ENCODE peak calls at places on chromosome 22, in six cellular contexts. One of them, this sample, is unnamed.

GRCh38 chr22:17884951-17885350 is 110.7 kb upstream of the BID start:
- DNase-seq in tibial nerve: no peak
- DNase-seq in body of pancreas: no peak
- DNase-seq in right lobe of liver: no peak
- DNase-seq in lower leg skin: no peak
- DNase-seq in endothelial cell of umbilical vein: no peak
- DNase-seq in this sample: no peak

GRCh38 chr22:44488354-44488753 is 9.7 kb downstream of the RTL6 start:
- DNase-seq in tibial nerve: no peak
- DNase-seq in endothelial cell of umbilical vein: no peak
- DNase-seq in lower leg skin: no peak
- DNase-seq in right lobe of liver: no peak
- DNase-seq in body of pancreas: no peak
- DNase-seq in this sample: no peak

GRCh38 chr22:27866136-27867091 is 52.6 kb downstream of the PITPNB start:
- DNase-seq in right lobe of liver: no peak
- DNase-seq in lower leg skin: peak; percentile 67
- DNase-seq in body of pancreas: no peak
- DNase-seq in endothelial cell of umbilical vein: peak; percentile 33
- DNase-seq in tibial nerve: peak; percentile 69
- DNase-seq in this sample: no peak

GRCh38 chr22:29030618-29031235 is 30.9 kb downstream of the C22orf31 start:
- DNase-seq in right lobe of liver: peak; percentile 91
- DNase-seq in endothelial cell of umbilical vein: peak; percentile 82
- DNase-seq in body of pancreas: peak; percentile 92
- DNase-seq in tibial nerve: peak; percentile 74
- DNase-seq in lower leg skin: no peak
- DNase-seq in this sample: peak; percentile 38

GRCh38 chr22:44392446-44392921 is 79.7 kb upstream of the SHISAL1 start:
- DNase-seq in right lobe of liver: peak; percentile 23
- DNase-seq in endothelial cell of umbilical vein: no peak
- DNase-seq in lower leg skin: no peak
- DNase-seq in tibial nerve: no peak
- DNase-seq in body of pancreas: no peak
- DNase-seq in this sample: no peak

GRCh38 chr22:31933406-31933805 is 10.9 kb upstream of the YWHAH start:
- DNase-seq in tibial nerve: no peak
- DNase-seq in right lobe of liver: peak; percentile 14
- DNase-seq in endothelial cell of umbilical vein: no peak
- DNase-seq in body of pancreas: no peak
- DNase-seq in lower leg skin: no peak
- DNase-seq in this sample: no peak

GRCh38 chr22:46473021-46473779 is 64.2 kb downstream of the CELSR1 start:
- DNase-seq in right lobe of liver: no peak
- DNase-seq in endothelial cell of umbilical vein: no peak
- DNase-seq in tibial nerve: no peak
- DNase-seq in lower leg skin: no peak
- DNase-seq in body of pancreas: no peak
- DNase-seq in this sample: no peak

GRCh38 chr22:20272700-20273099 is 4.6 kb upstream of the RTN4R start:
- DNase-seq in endothelial cell of umbilical vein: no peak
- DNase-seq in lower leg skin: no peak
- DNase-seq in right lobe of liver: no peak
- DNase-seq in tibial nerve: no peak
- DNase-seq in body of pancreas: no peak
- DNase-seq in this sample: no peak

GRCh38 chr22:46897246-46897623 is 134.8 kb downstream of the TBC1D22A start:
- DNase-seq in body of pancreas: no peak
- DNase-seq in lower leg skin: no peak
- DNase-seq in endothelial cell of umbilical vein: no peak
- DNase-seq in right lobe of liver: no peak
- DNase-seq in tibial nerve: no peak
- DNase-seq in this sample: peak; percentile 45

GRCh38 chr22:28410050-28410816 is 269.4 kb downstream of the TTC28 start:
- DNase-seq in lower leg skin: no peak
- DNase-seq in endothelial cell of umbilical vein: peak; percentile 40
- DNase-seq in right lobe of liver: no peak
- DNase-seq in body of pancreas: no peak
- DNase-seq in tibial nerve: no peak
- DNase-seq in this sample: no peak

GRCh38 chr22:28016781-28017557 is 97.9 kb upstream of the PITPNB start:
- DNase-seq in right lobe of liver: peak; percentile 48
- DNase-seq in tibial nerve: no peak
- DNase-seq in endothelial cell of umbilical vein: no peak
- DNase-seq in lower leg skin: no peak
- DNase-seq in body of pancreas: peak; percentile 5
- DNase-seq in this sample: no peak

GRCh38 chr22:45784357-45785277 is 113.0 kb downstream of the ATXN10 start:
- DNase-seq in endothelial cell of umbilical vein: no peak
- DNase-seq in right lobe of liver: no peak
- DNase-seq in lower leg skin: no peak
- DNase-seq in body of pancreas: no peak
- DNase-seq in tibial nerve: no peak
- DNase-seq in this sample: no peak

GRCh38 chr22:47565607-47566006 is 803.2 kb downstream of the TBC1D22A start:
- DNase-seq in lower leg skin: no peak
- DNase-seq in endothelial cell of umbilical vein: no peak
- DNase-seq in tibial nerve: no peak
- DNase-seq in right lobe of liver: no peak
- DNase-seq in body of pancreas: no peak
- DNase-seq in this sample: no peak

GRCh38 chr22:27617214-27617881 is 184.2 kb downstream of the MN1 start:
- DNase-seq in body of pancreas: no peak
- DNase-seq in lower leg skin: no peak
- DNase-seq in tibial nerve: no peak
- DNase-seq in right lobe of liver: no peak
- DNase-seq in endothelial cell of umbilical vein: peak; percentile 7
- DNase-seq in this sample: no peak

DNA sequence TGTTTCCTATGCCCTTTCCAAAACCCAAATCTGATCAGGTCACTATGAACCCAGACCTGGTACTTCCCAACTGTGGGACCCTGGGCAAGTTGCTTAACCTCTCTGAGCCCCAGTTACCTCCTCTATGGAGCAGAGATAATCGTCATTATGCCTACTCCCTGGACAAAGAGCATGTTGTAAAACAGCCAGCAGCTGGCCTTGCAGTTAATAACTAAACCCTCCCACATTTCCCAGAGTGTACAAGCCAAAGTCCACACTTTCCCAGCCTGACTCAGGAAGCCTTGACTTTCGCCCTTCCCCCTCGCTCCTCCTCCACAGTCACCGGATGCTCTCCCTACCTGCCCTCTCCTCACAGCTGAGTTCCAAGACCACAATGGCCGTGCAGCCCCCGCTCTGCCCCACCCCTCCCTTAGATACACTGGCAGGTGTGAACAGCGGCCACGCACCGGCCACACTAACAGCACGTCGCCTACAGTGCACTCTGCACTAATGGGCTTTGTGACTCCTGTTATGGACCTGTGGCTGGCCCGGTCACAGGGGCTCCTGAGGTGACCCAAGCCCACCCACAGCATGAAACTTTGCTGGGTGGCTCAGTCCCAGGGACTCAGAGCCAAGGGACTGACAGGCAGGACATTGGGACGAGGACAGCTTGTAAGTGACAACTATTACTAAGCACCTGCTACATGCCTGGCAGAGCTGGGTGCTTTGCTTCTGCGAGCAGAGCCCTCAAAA is 15.6 kb upstream of the MFNG start:
- DNase-seq in lower leg skin: no peak
- DNase-seq in tibial nerve: peak; percentile 43
- DNase-seq in body of pancreas: peak; percentile 93
- DNase-seq in endothelial cell of umbilical vein: peak; percentile 92
- DNase-seq in right lobe of liver: peak; percentile 90
- DNase-seq in this sample: no peak
- TF ChIP-seq POLR2A in lower leg skin: no peak
- TF ChIP-seq POLR2A in tibial nerve: no peak
- TF ChIP-seq POLR2A in body of pancreas: peak; percentile 63
- TF ChIP-seq POLR2A in endothelial cell of umbilical vein: peak; percentile 51
- TF ChIP-seq POLR2A in right lobe of liver: peak; percentile 63
- TF ChIP-seq POLR2A in this sample: no peak

DNA sequence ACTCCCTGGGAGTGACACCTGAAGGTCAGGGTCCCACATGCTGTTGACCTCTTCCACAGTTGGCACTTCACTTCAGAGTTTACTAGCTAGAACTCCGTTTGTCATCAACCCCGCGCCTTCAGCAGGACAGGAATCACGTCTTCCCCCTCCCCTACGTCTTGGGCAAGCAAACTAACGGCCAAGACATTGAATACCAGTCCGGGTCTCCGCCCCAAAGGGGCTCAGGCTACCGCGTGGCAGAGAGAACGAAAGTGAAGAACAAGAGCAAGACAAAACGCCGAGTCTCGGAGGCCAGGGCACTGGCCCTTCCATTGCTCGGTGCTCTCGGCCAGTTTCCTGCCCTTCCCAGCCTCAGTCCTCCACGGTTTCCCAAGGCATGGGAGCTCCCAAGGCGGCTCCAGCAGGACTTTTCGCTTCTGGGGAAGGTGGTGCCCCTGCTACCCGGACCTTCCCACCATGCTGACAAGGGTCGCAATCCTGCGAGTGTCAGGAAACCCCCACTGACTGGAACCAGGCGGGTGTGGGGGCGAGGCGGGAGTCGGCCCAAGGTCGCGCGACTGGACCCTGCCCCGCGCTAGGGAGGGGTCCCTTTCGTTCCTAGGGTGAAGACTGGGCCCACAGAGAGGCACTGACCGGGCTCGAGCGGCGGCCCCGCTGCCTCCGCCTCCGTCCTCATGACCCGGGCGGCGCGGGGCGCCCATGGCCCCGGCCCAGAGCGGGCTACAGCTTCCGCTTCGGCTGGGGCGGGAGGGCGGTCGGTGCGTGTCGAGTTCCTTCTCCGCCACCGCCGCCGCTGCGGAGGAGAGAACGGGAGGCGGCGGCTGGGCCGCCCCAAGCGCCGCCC is at the start of gene GUCD1:
- DNase-seq in body of pancreas: no peak
- DNase-seq in lower leg skin: peak; percentile 34
- DNase-seq in right lobe of liver: peak; percentile 66
- DNase-seq in tibial nerve: no peak
- DNase-seq in endothelial cell of umbilical vein: peak; percentile 53
- DNase-seq in this sample: peak; percentile 70
- TF ChIP-seq POLR2A in body of pancreas: peak; percentile 84
- TF ChIP-seq POLR2A in lower leg skin: no peak
- TF ChIP-seq POLR2A in right lobe of liver: peak; percentile 96
- TF ChIP-seq POLR2A in tibial nerve: peak; percentile 82
- TF ChIP-seq POLR2A in endothelial cell of umbilical vein: peak; percentile 69
- TF ChIP-seq POLR2A in this sample: peak; percentile 67

GRCh38 chr22:50476819-50477344 is 2.0 kb upstream of the SBF1 start:
- DNase-seq in tibial nerve: no peak
- DNase-seq in right lobe of liver: no peak
- DNase-seq in body of pancreas: no peak
- DNase-seq in endothelial cell of umbilical vein: no peak
- DNase-seq in lower leg skin: no peak
- DNase-seq in this sample: no peak

GRCh38 chr22:50475652-50476002 is 792 bp upstream of the SBF1 start:
- DNase-seq in lower leg skin: no peak
- DNase-seq in tibial nerve: no peak
- DNase-seq in right lobe of liver: no peak
- DNase-seq in body of pancreas: no peak
- DNase-seq in endothelial cell of umbilical vein: no peak
- DNase-seq in this sample: no peak

GRCh38 chr22:50473088-50473487 is 1.7 kb downstream of the SBF1 start:
- DNase-seq in body of pancreas: no peak
- DNase-seq in right lobe of liver: no peak
- DNase-seq in tibial nerve: no peak
- DNase-seq in lower leg skin: no peak
- DNase-seq in endothelial cell of umbilical vein: no peak
- DNase-seq in this sample: peak; percentile 58

GRCh38 chr22:50473855-50474671 is 772 bp downstream of the SBF1 start:
- DNase-seq in lower leg skin: no peak
- DNase-seq in endothelial cell of umbilical vein: peak; percentile 47
- DNase-seq in body of pancreas: peak; percentile 54
- DNase-seq in tibial nerve: no peak
- DNase-seq in right lobe of liver: no peak
- DNase-seq in this sample: peak; percentile 42

DNA sequence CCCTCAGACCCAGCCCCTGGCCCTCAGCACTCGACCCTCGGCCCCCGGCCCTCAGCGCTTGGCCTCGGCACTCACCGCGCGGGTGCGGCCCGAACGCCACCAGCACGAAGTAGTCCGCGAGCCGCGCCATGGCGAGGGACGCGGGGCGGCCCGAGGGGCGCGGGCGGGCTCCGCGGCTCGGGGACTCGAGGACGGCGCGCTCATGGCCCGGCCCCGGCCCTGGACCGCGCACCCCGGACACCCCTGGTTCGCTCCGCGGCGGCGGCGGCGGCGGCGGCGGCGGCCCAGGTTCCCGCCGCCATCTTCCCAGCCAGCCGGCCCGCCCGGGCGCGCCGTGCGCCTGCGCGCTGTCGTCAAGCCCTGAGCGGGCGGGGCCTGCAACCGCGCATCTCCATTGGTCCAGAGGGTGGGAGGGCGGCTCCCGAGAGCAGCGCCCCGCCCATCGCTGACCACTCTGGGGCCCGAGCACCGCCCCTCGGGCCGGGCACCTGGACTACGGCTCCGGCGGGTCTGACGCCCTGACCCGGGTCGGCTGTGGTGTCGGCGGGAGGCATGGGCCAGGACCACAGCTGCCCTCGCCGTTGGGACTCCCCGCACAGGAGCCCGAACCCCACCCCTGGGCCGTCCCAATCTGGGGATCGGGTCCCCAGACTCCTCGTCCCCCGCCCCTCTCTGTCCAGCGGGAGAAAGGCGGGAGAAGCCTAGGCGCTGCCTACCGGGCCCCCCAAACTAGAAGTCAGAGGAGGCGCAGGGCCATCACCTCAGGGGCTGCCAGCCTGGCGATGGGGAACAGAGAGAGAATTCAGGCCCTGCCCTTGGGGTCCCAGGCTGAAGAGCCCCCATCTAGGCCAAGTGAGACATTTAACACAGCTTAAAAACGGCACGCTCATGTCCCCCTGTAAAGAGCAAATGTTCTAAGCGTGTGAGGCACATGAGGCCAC is at the start of gene SBF1:
- DNase-seq in tibial nerve: peak; percentile 83
- DNase-seq in lower leg skin: peak; percentile 88
- DNase-seq in endothelial cell of umbilical vein: peak; percentile 89
- DNase-seq in right lobe of liver: peak; percentile 96
- DNase-seq in body of pancreas: peak; percentile 93
- DNase-seq in this sample: peak; percentile 95
- TF ChIP-seq POLR2A in tibial nerve: peak; percentile 93
- TF ChIP-seq POLR2A in lower leg skin: no peak
- TF ChIP-seq POLR2A in endothelial cell of umbilical vein: no peak
- TF ChIP-seq POLR2A in right lobe of liver: peak; percentile 77
- TF ChIP-seq POLR2A in body of pancreas: peak; percentile 61
- TF ChIP-seq POLR2A in this sample: peak; percentile 38

GRCh38 chr22:38871360-38872171 is 450 bp downstream of the CBX6 start:
- DNase-seq in right lobe of liver: peak; percentile 59
- DNase-seq in tibial nerve: no peak
- DNase-seq in body of pancreas: no peak
- DNase-seq in endothelial cell of umbilical vein: no peak
- DNase-seq in lower leg skin: no peak
- DNase-seq in this sample: peak; percentile 54

GRCh38 chr22:38873469-38874411 is 1.7 kb upstream of the CBX6 start:
- DNase-seq in body of pancreas: no peak
- DNase-seq in endothelial cell of umbilical vein: no peak
- DNase-seq in lower leg skin: peak; percentile 12
- DNase-seq in tibial nerve: no peak
- DNase-seq in right lobe of liver: no peak
- DNase-seq in this sample: no peak

GRCh38 chr22:38872172-38872830 is at the start of gene CBX6:
- DNase-seq in right lobe of liver: peak; percentile 96
- DNase-seq in tibial nerve: peak; percentile 94
- DNase-seq in body of pancreas: peak; percentile 97
- DNase-seq in endothelial cell of umbilical vein: peak; percentile 92
- DNase-seq in lower leg skin: peak; percentile 89
- DNase-seq in this sample: peak; percentile 98

GRCh38 chr22:38874529-38875222 is 2.7 kb upstream of the CBX6 start:
- DNase-seq in lower leg skin: no peak
- DNase-seq in tibial nerve: no peak
- DNase-seq in body of pancreas: no peak
- DNase-seq in right lobe of liver: no peak
- DNase-seq in endothelial cell of umbilical vein: no peak
- DNase-seq in this sample: no peak

GRCh38 chr22:38872831-38873248 is 824 bp upstream of the CBX6 start:
- DNase-seq in body of pancreas: peak; percentile 63
- DNase-seq in right lobe of liver: peak; percentile 72
- DNase-seq in lower leg skin: peak; percentile 35
- DNase-seq in tibial nerve: no peak
- DNase-seq in endothelial cell of umbilical vein: peak; percentile 34
- DNase-seq in this sample: peak; percentile 69
- TF ChIP-seq POLR2A in body of pancreas: peak; percentile 60
- TF ChIP-seq POLR2A in right lobe of liver: peak; percentile 13
- TF ChIP-seq POLR2A in lower leg skin: no peak
- TF ChIP-seq POLR2A in tibial nerve: no peak
- TF ChIP-seq POLR2A in endothelial cell of umbilical vein: no peak
- TF ChIP-seq POLR2A in this sample: no peak

This sample was measured in erythroblast.